ENCODE peak calls at places on chromosomes 7 and 10, in six cellular contexts. One of them, this sample, is unnamed.

GRCh38 chr10:7872041-7872442 is 53.7 kb downstream of the TAF3 start:
- DNase-seq in NCI-H345: no peak
- DNase-seq in WTC11: no peak
- DNase-seq in body of pancreas: no peak
- DNase-seq in RWPE1: peak
- DNase-seq in A673: peak
- DNase-seq in this sample: no peak

GRCh38 chr10:50395279-50395678 is 144.0 kb upstream of the ASAH2 start:
- DNase-seq in NCI-H345: no peak
- DNase-seq in WTC11: no peak
- DNase-seq in body of pancreas: peak
- DNase-seq in RWPE1: peak
- DNase-seq in A673: peak
- DNase-seq in this sample: no peak

GRCh38 chr7:139043823-139044812 is 8.3 kb upstream of the ZC3HAV1L start:
- DNase-seq in NCI-H345: peak
- DNase-seq in WTC11: no peak
- DNase-seq in body of pancreas: no peak
- DNase-seq in RWPE1: no peak
- DNase-seq in A673: no peak
- DNase-seq in this sample: no peak

GRCh38 chr10:92238586-92239098 is 52.2 kb downstream of the CPEB3 start:
- DNase-seq in NCI-H345: no peak
- DNase-seq in WTC11: no peak
- DNase-seq in body of pancreas: peak
- DNase-seq in RWPE1: peak
- DNase-seq in A673: no peak
- DNase-seq in this sample: no peak

GRCh38 chr7:41792099-41792498 is 89.2 kb upstream of the INHBA start:
- DNase-seq in NCI-H345: no peak
- DNase-seq in WTC11: no peak
- DNase-seq in body of pancreas: no peak
- DNase-seq in RWPE1: peak
- DNase-seq in A673: no peak
- DNase-seq in this sample: no peak

GRCh38 chr7:112252141-112252540 is 45.6 kb downstream of the ZNF277 start:
- DNase-seq in NCI-H345: no peak
- DNase-seq in WTC11: no peak
- DNase-seq in body of pancreas: no peak
- DNase-seq in RWPE1: no peak
- DNase-seq in A673: no peak
- DNase-seq in this sample: no peak

GRCh38 chr10:69360485-69361302 is 56.0 kb downstream of the TACR2 start:
- DNase-seq in NCI-H345: no peak
- DNase-seq in WTC11: no peak
- DNase-seq in body of pancreas: peak
- DNase-seq in RWPE1: peak
- DNase-seq in A673: no peak
- DNase-seq in this sample: no peak

GRCh38 chr10:47396311-47396717 is 12.2 kb upstream of the ZNF488 start:
- DNase-seq in NCI-H345: no peak
- DNase-seq in WTC11: no peak
- DNase-seq in body of pancreas: no peak
- DNase-seq in RWPE1: peak
- DNase-seq in A673: no peak
- DNase-seq in this sample: no peak